ENCODE peak calls at places on chromosomes 16 and 17, in seven cellular contexts. O is effector CD4-positive, alpha-beta T cell; V is left cardiac atrium; N is progenitor cell of endocrine pancreas; T is EH; A is omental fat pad; G is anterior cingulate cortex. Y is an unnamed sample.

GRCh38 chr17:29292992-29293889 is 707 bp downstream of the NUFIP2 start:
- DNase-seq in O (peak), V (peak), N (peak), T (peak), A (peak), G (peak), Y (peak)

GRCh38 chr16:87320510-87321227 is 3.5 kb upstream of the C16orf95 start:
- DNase-seq in O (no peak), V (no peak), N (no peak), T (no peak), A (no peak), G (no peak), Y (no peak)

GRCh38 chr17:48374650-48375230 is 55.3 kb downstream of the SKAP1 start:
- DNase-seq in O (peak), V (no peak), N (no peak), T (peak), A (no peak), G (no peak), Y (no peak)

GRCh38 chr17:65750678-65751077 is 189.2 kb upstream of the AXIN2 start:
- DNase-seq in O (peak), V (peak), N (no peak), T (peak), A (no peak), G (no peak), Y (peak)

GRCh38 chr16:48330847-48331204 is 54.4 kb downstream of the SIAH1 start:
- DNase-seq in O (no peak), V (no peak), N (no peak), T (no peak), A (no peak), G (no peak), Y (no peak)

GRCh38 chr16:7839568-7839967 is 506.9 kb downstream of the RBFOX1 start:
- DNase-seq in O (no peak), V (no peak), N (no peak), T (no peak), A (no peak), G (no peak), Y (no peak)

GRCh38 chr17:39114744-39115534 is 36.5 kb downstream of the PLXDC1 start:
- DNase-seq in O (no peak), V (no peak), N (no peak), T (peak), A (no peak), G (no peak), Y (no peak)

GRCh38 chr16:73172621-73173312 is 124.8 kb upstream of the ZFHX3 start:
- DNase-seq in O (no peak), V (peak), N (no peak), T (peak), A (no peak), G (no peak), Y (no peak)

GRCh38 chr17:1690544-1691221 is 6.0 kb upstream of the PRPF8 start:
- DNase-seq in O (no peak), V (no peak), N (no peak), T (no peak), A (no peak), G (no peak), Y (no peak)